ENCODE peak calls at places on chromosomes 12 and 14, in nine cellular contexts. X is A673, L is IMR-90, J is mesenchymal stem cell, M is left ventricle myocardium inferior, W is GM23248, N is upper lobe of right lung, A is left lung, Z is psoas muscle. T is an unnamed sample.

GRCh38 chr14:94196057-94196456 is 21.9 kb downstream of the PPP4R4 start:
- DNase-seq in X (no peak), L (no peak), J (no peak), M (no peak), W (no peak), N (no peak), A (no peak), Z (no peak), T (no peak)

GRCh38 chr12:23621910-23622309 is 327.6 kb downstream of the SOX5 start:
- DNase-seq in X (no peak), L (no peak), J (no peak), M (no peak), W (no peak), N (no peak), A (no peak), Z (no peak), T (no peak)

GRCh38 chr14:88791629-88792571 is 853 bp downstream of the EML5 start:
- DNase-seq in X (no peak), L (no peak), J (no peak), M (no peak), W (peak; percentile 18), N (peak; percentile 73), A (peak; percentile 82), Z (peak; percentile 16), T (peak; percentile 27)

GRCh38 chr14:73896521-73896920 is 9.9 kb downstream of the ZNF410 start:
- DNase-seq in X (no peak), L (peak; percentile 26), J (no peak), M (no peak), W (peak; percentile 46), N (no peak), A (no peak), Z (no peak), T (no peak)

GRCh38 chr12:48816148-48816854 is 2.0 kb upstream of the CACNB3 start:
- DNase-seq in X (no peak), L (no peak), J (peak; percentile 21), M (no peak), W (peak; percentile 26), N (no peak), A (no peak), Z (no peak), T (no peak)

GRCh38 chr12:109736552-109737108 is 23.0 kb downstream of the FAM222A start:
- DNase-seq in X (peak; percentile 77), L (peak; percentile 53), J (peak; percentile 80), M (peak; percentile 15), W (peak; percentile 78), N (peak; percentile 65), A (peak; percentile 61), Z (peak; percentile 24), T (peak; percentile 92)

GRCh38 chr12:93857279-93857894 is 180.2 kb downstream of the CRADD start:
- DNase-seq in X (peak; percentile 9), L (peak; percentile 84), J (peak; percentile 60), M (no peak), W (peak; percentile 76), N (no peak), A (no peak), Z (no peak), T (no peak)

GRCh38 chr12:115823635-115824034 is 453.9 kb downstream of the MED13L start:
- DNase-seq in X (no peak), L (no peak), J (peak; percentile 40), M (no peak), W (no peak), N (no peak), A (no peak), Z (no peak), T (no peak)

GRCh38 chr12:26630546-26631027 is 202.4 kb downstream of the ITPR2 start:
- DNase-seq in X (peak; percentile 23), L (peak; percentile 90), J (peak; percentile 63), M (no peak), W (peak; percentile 66), N (no peak), A (no peak), Z (no peak), T (no peak)

GRCh38 chr12:93819048-93819491 is 141.9 kb downstream of the CRADD start:
- DNase-seq in X (no peak), L (peak; percentile 88), J (peak; percentile 85), M (peak; percentile 55), W (peak; percentile 95), N (no peak), A (no peak), Z (peak; percentile 64), T (no peak)

GRCh38 chr12:105888696-105889095 is 250.1 kb downstream of the NUAK1 start:
- DNase-seq in X (no peak), L (peak; percentile 30), J (peak; percentile 14), M (no peak), W (peak; percentile 62), N (no peak), A (no peak), Z (no peak), T (no peak)

GRCh38 chr14:52051251-52051650 is 17.6 kb downstream of the NID2 start:
- DNase-seq in X (no peak), L (no peak), J (peak; percentile 58), M (no peak), W (peak; percentile 21), N (no peak), A (no peak), Z (no peak), T (no peak)

GRCh38 chr14:94582851-94583250 is 1.6 kb downstream of the SERPINA5 start:
- DNase-seq in X (no peak), L (no peak), J (no peak), M (no peak), W (no peak), N (no peak), A (no peak), Z (no peak), T (no peak)

DNA sequence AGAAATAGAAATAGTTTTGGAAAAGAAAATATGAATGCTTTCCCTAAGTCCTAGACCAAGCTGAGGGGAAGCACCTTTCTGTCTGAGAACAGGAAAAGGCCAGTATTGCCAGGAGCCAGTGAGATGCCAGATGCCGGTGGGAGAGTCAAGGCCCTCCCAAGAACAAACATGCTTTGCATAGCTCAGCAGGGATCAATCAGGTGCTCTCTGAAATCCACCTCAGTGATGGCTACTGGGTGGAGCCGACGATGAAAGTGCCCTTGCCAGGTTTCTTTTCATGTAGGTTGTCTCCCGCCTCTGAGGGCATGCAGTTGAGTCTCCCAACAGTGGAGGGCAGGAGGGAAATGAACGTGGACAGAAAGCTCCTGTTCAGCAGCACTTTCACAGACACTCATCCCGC is 28.3 kb downstream of the DEGS2 start:
- DNase-seq in X (no peak), L (no peak), J (no peak), M (no peak), W (no peak), N (no peak), A (no peak), Z (no peak), T (peak; percentile 84)
- H3K36me3 ChIP-seq in X (no peaks in the 10 kb centered on the region), L (peaks cover 40% of the 10 kb centered on the region), J (peaks cover 70% of the 10 kb centered on the region), M (peaks cover 54% of the 10 kb centered on the region), W (no peaks in the 10 kb centered on the region), N (peaks cover 56% of the 10 kb centered on the region), A (peaks cover 84% of the 10 kb centered on the region), Z (no peaks in the 10 kb centered on the region), T (no peaks in the 10 kb centered on the region)

GRCh38 chr12:4858385-4858784 is 51.3 kb upstream of the KCNA1 start:
- DNase-seq in X (no peak), L (no peak), J (no peak), M (no peak), W (no peak), N (no peak), A (no peak), Z (no peak), T (peak; percentile 75)
- H3K4me3 ChIP-seq in X (no peak overlapping the region), L (no peak overlapping the region), J (no peak overlapping the region), M (peak overlapping the region; percentile 46), W (no peak overlapping the region), N (no peak overlapping the region), A (no peak overlapping the region), Z (no peak overlapping the region), T (no peak overlapping the region)

GRCh38 chr12:113226696-113227095 is 5.4 kb downstream of the TPCN1 start:
- DNase-seq in X (no peak), L (no peak), J (no peak), M (no peak), W (no peak), N (no peak), A (no peak), Z (peak; percentile 53), T (no peak)

GRCh38 chr12:113227686-113228391 is 6.6 kb downstream of the TPCN1 start:
- DNase-seq in X (no peak), L (no peak), J (no peak), M (no peak), W (no peak), N (no peak), A (no peak), Z (no peak), T (no peak)

GRCh38 chr12:113224955-113225354 is 3.7 kb downstream of the TPCN1 start:
- DNase-seq in X (no peak), L (no peak), J (no peak), M (no peak), W (no peak), N (no peak), A (no peak), Z (no peak), T (no peak)

GRCh38 chr12:113228394-113229028 is 7.2 kb downstream of the TPCN1 start:
- DNase-seq in X (no peak), L (no peak), J (no peak), M (no peak), W (peak; percentile 7), N (no peak), A (no peak), Z (no peak), T (no peak)

DNA sequence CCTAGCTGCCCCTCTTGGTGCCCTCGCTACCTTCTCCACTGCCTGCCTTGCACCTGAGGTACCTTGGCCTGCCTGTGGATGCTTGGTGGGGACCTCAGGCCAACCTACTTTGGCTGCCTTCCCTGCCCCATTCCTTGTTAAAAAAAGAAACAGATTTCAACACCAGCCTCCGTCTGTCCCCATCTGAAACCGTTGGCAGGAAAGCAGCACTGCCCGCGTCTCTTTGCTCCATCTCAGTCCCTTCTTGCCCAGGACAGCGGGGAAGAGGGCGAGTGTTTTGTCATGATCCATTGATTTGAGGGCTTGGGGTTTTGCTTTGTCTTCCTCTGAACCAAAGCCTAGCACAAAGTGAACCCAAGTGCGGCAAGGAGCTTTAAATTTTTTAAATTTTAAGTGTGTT is 5.9 kb downstream of the TPCN1 start:
- DNase-seq in X (no peak), L (no peak), J (no peak), M (peak; percentile 65), W (no peak), N (no peak), A (no peak), Z (peak; percentile 56), T (no peak)
- H3K36me3 ChIP-seq in X (peaks cover 14% of the 10 kb centered on the region), L (peaks cover 26% of the 10 kb centered on the region), J (peaks cover 30% of the 10 kb centered on the region), M (peaks cover 58% of the 10 kb centered on the region), W (peaks cover 3% of the 10 kb centered on the region), N (peaks cover 50% of the 10 kb centered on the region), A (peaks cover 46% of the 10 kb centered on the region), Z (no peaks in the 10 kb centered on the region), T (peaks cover 12% of the 10 kb centered on the region)

DNA sequence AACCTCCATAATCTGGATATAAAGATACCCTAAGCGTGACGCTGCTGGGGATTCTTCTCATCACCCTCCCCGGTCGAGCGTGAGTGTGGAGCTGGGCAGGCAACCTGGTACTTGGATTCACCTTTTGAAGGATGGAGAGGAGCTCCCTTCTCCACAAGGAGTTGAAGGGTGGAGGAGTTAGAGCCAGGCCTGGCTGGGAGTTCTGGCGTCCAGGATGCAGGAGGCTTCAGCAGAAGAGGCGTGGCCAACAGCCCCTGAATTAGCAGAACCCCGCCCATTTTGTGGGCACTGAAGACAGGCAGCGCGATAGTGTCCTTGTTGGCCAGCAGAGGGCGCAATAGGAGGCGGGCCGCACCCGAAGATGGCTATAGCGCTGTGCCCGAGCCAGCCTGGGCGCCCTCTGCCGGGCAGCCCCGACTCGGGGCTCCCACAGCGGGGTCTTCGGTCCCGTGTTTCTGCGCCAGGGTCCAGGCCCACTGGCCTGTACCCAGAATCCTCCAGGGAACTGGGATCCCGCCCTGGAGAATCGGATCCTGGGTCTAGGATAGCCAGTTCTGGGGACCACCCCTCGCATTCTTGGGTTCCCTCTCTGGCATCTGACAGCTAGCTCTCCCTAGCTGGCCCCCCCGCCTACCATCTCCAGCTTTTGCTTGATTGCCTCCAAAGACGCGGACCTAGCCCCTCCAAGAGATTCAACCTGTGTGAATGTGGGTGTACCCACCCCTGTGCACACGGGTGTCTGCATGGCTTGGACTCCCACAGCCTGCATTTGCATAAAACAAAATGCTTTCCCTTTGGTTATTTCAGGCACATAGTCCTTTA is 26.0 kb upstream of the SMUG1 start:
- DNase-seq in X (peak; percentile 96), L (peak; percentile 85), J (peak; percentile 91), M (peak; percentile 83), W (peak; percentile 97), N (peak; percentile 92), A (peak; percentile 96), Z (peak; percentile 87), T (peak; percentile 93)
- H3K4me3 ChIP-seq in X (peak overlapping the region; percentile 31), L (peak overlapping the region; percentile 15), J (peak overlapping the region; percentile 72), M (peak overlapping the region; percentile 45), W (peak overlapping the region; percentile 61), N (no peak overlapping the region), A (no peak overlapping the region), Z (peak overlapping the region; percentile 48), T (no peak overlapping the region)

T was measured in H7.